ENCODE peak calls at places on chromosomes 3 and 15, in ten cellular contexts. G is breast epithelium; L is foreskin fibroblast; Z is uterus; B is OCI-LY7; O is CD8-positive, alpha-beta T cell; Y is heart right ventricle; P is sigmoid colon; M is dorsolateral prefrontal cortex; D is A549. R is an unnamed sample.

GRCh38 chr15:65578904-65579728 is 31.8 kb downstream of the INTS14 start:
- DNase-seq in D (no peak), G (no peak), M (no peak), P (no peak), O (no peak), Z (no peak), Y (no peak), B (no peak), L (no peak), R (no peak)

GRCh38 chr3:152969557-152970300 is 134.8 kb downstream of the P2RY1 start:
- DNase-seq in L (peak), G (no peak), Z (no peak), P (no peak), O (no peak), D (peak), B (no peak), M (no peak), Y (no peak), R (no peak)

GRCh38 chr3:193960485-193961172 is 175.3 kb upstream of the HES1 start:
- DNase-seq in Y (no peak), M (no peak), Z (peak), D (no peak), B (no peak), G (no peak), P (peak), L (no peak), O (no peak), R (no peak)

GRCh38 chr3:136994772-136995516 is 37.2 kb downstream of the IL20RB start:
- DNase-seq in B (no peak), M (no peak), Z (peak), D (peak), Y (peak), P (peak), G (peak), O (no peak), L (peak), R (peak)

GRCh38 chr15:78004919-78005634 is 72.4 kb downstream of the TBC1D2B start:
- DNase-seq in D (peak), Z (peak), G (no peak), O (no peak), P (peak), M (peak), Y (peak), B (no peak), L (peak), R (peak)

GRCh38 chr3:180265551-180265950 is 228.8 kb upstream of the PEX5L start:
- DNase-seq in P (no peak), Z (no peak), D (no peak), L (no peak), Y (no peak), M (no peak), B (no peak), G (no peak), O (no peak), R (peak)

GRCh38 chr3:63975705-63976104 is 47.6 kb downstream of the PSMD6 start:
- DNase-seq in P (peak), Y (peak), G (no peak), O (no peak), Z (peak), D (no peak), L (peak), M (peak), B (no peak), R (no peak)

GRCh38 chr3:114144909-114145688 is 33.8 kb downstream of the DRD3 start:
- DNase-seq in B (no peak), Z (no peak), L (peak), P (no peak), M (no peak), D (peak), Y (no peak), G (no peak), O (no peak), R (peak)

GRCh38 chr3:112376996-112377395 is 44.0 kb downstream of the CD200 start:
- DNase-seq in O (no peak), B (no peak), L (peak), P (no peak), D (no peak), G (no peak), Y (no peak), M (no peak), Z (no peak), R (peak)

GRCh38 chr3:128438488-128439072 is 28.1 kb downstream of the DNAJB8 start:
- DNase-seq in Z (no peak), Y (no peak), L (no peak), O (no peak), D (no peak), P (no peak), B (peak), G (no peak), M (no peak), R (no peak)

GRCh38 chr3:124177070-124177469 is 185.1 kb upstream of the ROPN1 start:
- DNase-seq in B (no peak), L (no peak), Y (no peak), P (no peak), G (no peak), D (no peak), O (no peak), M (no peak), Z (no peak), R (no peak)

GRCh38 chr3:195583831-195584542 is at the start of gene APOD:
- DNase-seq in G (no peak), O (no peak), B (no peak), D (peak), M (peak), L (peak), P (peak), Y (peak), Z (peak), R (no peak)

GRCh38 chr15:25171111-25171811 is 216.5 kb downstream of the SNRPN start:
- DNase-seq in P (peak), D (no peak), M (no peak), B (no peak), O (no peak), G (peak), Z (peak), L (no peak), Y (peak), R (no peak)

GRCh38 chr15:68256675-68257450 is 20.7 kb upstream of the FEM1B start:
- DNase-seq in Z (peak), D (peak), L (peak), M (peak), G (peak), O (peak), P (peak), Y (peak), B (peak), R (peak)

GRCh38 chr3:138774529-138775253 is 60.0 kb downstream of the PIK3CB start:
- DNase-seq in G (no peak), Y (no peak), B (no peak), O (no peak), M (peak), L (peak), Z (peak), P (peak), D (peak), R (peak)

GRCh38 chr3:10928961-10929471 is 63.5 kb upstream of the SLC6A1 start:
- DNase-seq in Z (no peak), P (no peak), Y (no peak), B (no peak), O (no peak), D (no peak), M (no peak), G (peak), L (no peak), R (no peak)

GRCh38 chr3:43086460-43087165 is 19.3 kb downstream of the POMGNT2 start:
- DNase-seq in G (no peak), Z (no peak), L (no peak), P (no peak), O (peak), B (no peak), D (no peak), Y (no peak), M (no peak), R (no peak)

GRCh38 chr15:35689266-35689665 is 143.3 kb upstream of the DPH6 start:
- DNase-seq in D (no peak), B (no peak), O (no peak), G (no peak), Z (no peak), P (no peak), L (no peak), Y (no peak), M (no peak), R (no peak)

GRCh38 chr3:4994823-4995499 is 15.7 kb downstream of the BHLHE40 start:
- DNase-seq in B (no peak), Z (peak), G (peak), M (no peak), L (peak), Y (peak), P (peak), O (no peak), D (peak), R (no peak)

GRCh38 chr3:89268059-89268458 is 160.6 kb downstream of the EPHA3 start:
- DNase-seq in P (no peak), Z (no peak), B (no peak), D (no peak), O (no peak), M (no peak), G (no peak), L (no peak), Y (no peak), R (no peak)

GRCh38 chr3:149473314-149473990 is 1.0 kb upstream of the TM4SF4 start:
- DNase-seq in D (peak), O (no peak), Z (peak), Y (no peak), M (no peak), B (no peak), L (peak), P (no peak), G (peak), R (peak)

GRCh38 chr3:179098388-179099077 is 26.9 kb upstream of the ZMAT3 start:
- DNase-seq in P (no peak), M (no peak), L (peak), G (no peak), Z (no peak), B (no peak), D (no peak), O (no peak), Y (no peak), R (no peak)

GRCh38 chr3:156135921-156136655 is 15.7 kb downstream of the KCNAB1 start:
- DNase-seq in O (no peak), Y (no peak), P (no peak), M (no peak), B (no peak), G (no peak), L (no peak), D (peak), Z (no peak), R (no peak)

GRCh38 chr15:34366271-34367043 is 539 bp downstream of the LPCAT4 start:
- DNase-seq in B (peak), Z (peak), P (peak), Y (peak), G (no peak), L (peak), O (peak), D (peak), M (peak), R (no peak)

GRCh38 chr15:72344602-72345001 is 24.6 kb upstream of the CELF6 start:
- DNase-seq in D (no peak), P (no peak), Z (no peak), G (no peak), M (no peak), Y (no peak), B (no peak), O (no peak), L (no peak), R (no peak)

GRCh38 chr3:171023566-171023965 is 3.0 kb downstream of the SLC2A2 start:
- DNase-seq in B (no peak), M (no peak), Z (no peak), D (no peak), Y (no peak), P (no peak), O (no peak), L (no peak), G (no peak), R (no peak)

GRCh38 chr3:141412936-141413354 is 44.6 kb downstream of the ZBTB38 start:
- DNase-seq in M (peak), D (peak), Y (peak), G (peak), O (no peak), L (peak), Z (peak), P (peak), B (no peak), R (peak)

GRCh38 chr15:48978638-48979037 is 14.9 kb upstream of the SHC4 start:
- DNase-seq in G (no peak), M (no peak), O (no peak), B (no peak), P (no peak), D (no peak), Y (no peak), Z (no peak), L (no peak), R (no peak)

GRCh38 chr3:65425880-65426279 is 612.8 kb downstream of the MAGI1 start:
- DNase-seq in O (no peak), Y (no peak), L (no peak), D (peak), M (no peak), Z (no peak), P (no peak), B (no peak), G (no peak), R (no peak)

GRCh38 chr15:68042156-68042854 is 11.8 kb upstream of the PIAS1 start:
- DNase-seq in D (peak), P (no peak), Z (no peak), L (no peak), B (no peak), M (no peak), O (no peak), G (no peak), Y (no peak), R (no peak)

GRCh38 chr15:70722266-70723123 is 40.9 kb downstream of the UACA start:
- DNase-seq in L (no peak), O (no peak), P (no peak), G (no peak), B (peak), Z (no peak), M (no peak), D (peak), Y (no peak), R (no peak)

GRCh38 chr3:115626006-115626409 is 2.7 kb downstream of the GAP43 start:
- DNase-seq in Z (no peak), P (no peak), O (no peak), L (no peak), Y (no peak), B (no peak), D (no peak), G (no peak), M (no peak), R (no peak)

GRCh38 chr3:98812851-98813374 is 49.8 kb downstream of the ST3GAL6 start:
- DNase-seq in Z (no peak), B (peak), G (no peak), D (peak), P (no peak), M (no peak), L (no peak), O (no peak), Y (no peak), R (no peak)

GRCh38 chr3:5188419-5189405 is 1.2 kb downstream of the EDEM1 start:
- DNase-seq in Z (no peak), B (peak), L (no peak), D (peak), Y (no peak), G (no peak), O (peak), M (no peak), P (no peak), R (no peak)

GRCh38 chr3:64267774-64268604 is 42.7 kb upstream of the PRICKLE2 start:
- DNase-seq in M (peak), B (no peak), L (peak), Z (peak), G (no peak), O (no peak), Y (peak), P (peak), D (no peak), R (peak)

GRCh38 chr3:185716436-185717090 is 108.3 kb downstream of the IGF2BP2 start:
- DNase-seq in B (no peak), G (no peak), Z (no peak), L (no peak), Y (no peak), P (no peak), D (no peak), M (no peak), O (no peak), R (no peak)

GRCh38 chr3:49378249-49378899 is 20.2 kb upstream of the GPX1 start:
- DNase-seq in D (no peak), M (peak), B (no peak), O (no peak), L (peak), P (no peak), Z (peak), G (no peak), Y (peak), R (peak)

GRCh38 chr3:169044341-169045113 is 619.0 kb downstream of the MECOM start:
- DNase-seq in Z (no peak), M (no peak), D (peak), G (no peak), O (no peak), P (no peak), Y (no peak), B (no peak), L (peak), R (peak)

GRCh38 chr3:8451696-8452095 is 49.9 kb upstream of the LMCD1 start:
- DNase-seq in B (no peak), L (peak), P (no peak), G (no peak), Z (no peak), M (no peak), Y (no peak), D (no peak), O (no peak), R (peak)

GRCh38 chr3:115989927-115990326 is 366.6 kb downstream of the GAP43 start:
- DNase-seq in B (no peak), L (peak), Z (no peak), Y (no peak), G (no peak), D (no peak), P (no peak), O (no peak), M (no peak), R (peak)

DNA sequence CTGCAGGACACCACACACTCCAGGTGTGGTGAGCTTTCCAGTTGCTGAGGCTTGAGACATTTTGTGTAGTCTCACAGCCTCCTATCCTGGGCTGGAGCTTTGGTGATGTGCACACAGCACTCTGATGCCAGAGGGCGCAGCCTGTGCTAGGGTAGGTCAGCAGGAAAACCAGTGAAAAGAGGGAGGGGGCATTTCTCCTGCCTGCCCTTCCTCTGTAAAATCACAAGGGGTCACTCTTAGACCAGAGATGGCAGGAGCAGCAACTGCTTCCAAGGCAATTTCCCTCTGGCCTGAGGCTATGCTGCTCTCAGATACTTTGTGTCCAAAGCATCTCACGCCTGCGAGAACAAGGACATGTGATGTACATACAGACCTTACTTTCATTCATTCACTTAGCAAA is 16.5 kb upstream of the MUSTN1 start:
- DNase-seq in G (no peak), Z (no peak), L (peak), D (peak), M (no peak), P (no peak), O (no peak), Y (no peak), B (peak), R (no peak)
- TF ChIP-seq CTCF in G (peak), Z (peak), L (peak), D (peak), M (no peak), P (no peak), O (no peak), Y (peak), B (peak), R (peak)

DNA sequence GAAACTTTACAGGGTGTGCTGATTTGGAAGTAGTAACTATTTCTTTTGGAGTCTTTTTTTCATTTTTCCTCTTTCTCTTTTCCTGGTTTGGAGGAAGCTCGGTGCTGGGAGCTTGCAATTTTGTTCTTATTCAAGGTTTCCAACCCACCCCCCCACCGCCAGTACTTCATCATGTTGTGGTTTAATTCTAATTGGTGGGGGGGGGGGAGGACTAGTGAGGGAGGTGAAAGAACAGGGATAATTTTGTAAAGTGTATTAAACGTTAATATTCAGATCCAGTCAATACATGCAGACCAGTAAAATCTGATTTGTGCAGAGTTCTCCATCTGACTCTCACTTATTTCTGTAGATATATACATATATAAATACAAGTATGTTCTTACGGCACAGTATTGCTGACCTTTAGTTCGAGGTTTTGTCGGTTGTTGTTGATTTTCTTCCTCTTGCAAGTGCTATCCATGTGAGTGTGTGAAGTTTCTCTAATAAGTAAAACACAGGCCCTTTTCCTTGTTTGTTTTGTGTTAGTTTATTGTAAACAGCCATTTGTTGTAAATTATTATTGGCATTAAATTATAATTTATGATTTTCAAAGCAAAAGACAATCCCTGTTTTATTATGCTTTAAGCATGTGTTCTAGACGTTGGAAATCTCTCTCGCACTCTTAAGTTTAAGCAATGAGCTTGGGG is 9.3 kb downstream of the NR2F2 start:
- DNase-seq in G (no peak), O (no peak), B (no peak), L (no peak), M (no peak), P (no peak), D (no peak), Z (no peak), Y (no peak), R (no peak)
- H3K4me3 ChIP-seq in G (peak), O (no peak), B (no peak), L (peak), M (peak), P (peak), D (peak), Z (peak), Y (peak), R (peak)

GRCh38 chr15:87959080-87959479 is 297.5 kb downstream of the NTRK3 start:
- DNase-seq in P (no peak), D (no peak), O (no peak), M (no peak), L (no peak), G (no peak), Z (no peak), B (no peak), Y (no peak), R (no peak)
- TF ChIP-seq CTCF in P (no peak), D (no peak), O (no peak), M (no peak), L (no peak), G (no peak), Z (no peak), B (no peak), Y (no peak), R (peak)

DNA sequence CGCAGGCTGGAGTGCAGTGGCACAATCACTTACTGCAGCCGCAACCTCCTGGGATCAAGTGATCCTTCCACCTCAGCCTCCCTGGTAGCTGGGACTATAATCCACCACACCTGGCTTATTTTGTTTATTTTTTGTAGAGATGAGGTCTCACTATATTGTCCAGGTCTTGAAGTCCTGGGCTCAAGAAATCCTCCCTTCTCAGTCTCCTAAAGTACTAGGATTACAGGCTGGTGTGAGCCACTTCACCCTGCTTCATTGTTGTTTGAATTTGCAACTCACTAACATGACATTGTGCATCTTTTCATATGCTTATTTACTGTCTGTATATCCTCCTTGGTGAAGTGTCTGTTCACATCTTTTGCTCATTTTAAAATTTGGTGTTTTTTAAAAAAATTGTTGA is 10.1 kb downstream of the PARP15 start:
- DNase-seq in G (no peak), B (no peak), O (no peak), M (no peak), D (no peak), P (no peak), Z (no peak), L (no peak), Y (no peak), R (no peak)
- H3K4me3 ChIP-seq in G (no peak), B (no peak), O (no peak), M (no peak), D (no peak), P (no peak), Z (no peak), L (no peak), Y (no peak), R (no peak)